ENCODE peak calls at places on chromosomes 3 and 15, in four cellular contexts. O, S, U and N are unnamed samples.

GRCh38 chr15:98835889-98836288 is 171.7 kb downstream of the PGPEP1L start:
- DNase-seq in O (no peak), U (no peak), S (no peak), N (no peak)

GRCh38 chr15:79897701-79898113 is 893 bp upstream of the MTHFS start:
- DNase-seq in O (no peak), U (no peak), S (no peak), N (no peak)

GRCh38 chr15:69537888-69538287 is 85.3 kb downstream of the RPLP1 start:
- DNase-seq in U (no peak), S (no peak), O (no peak), N (no peak)

GRCh38 chr3:33144433-33144832 is 30.6 kb downstream of the CRTAP start:
- DNase-seq in U (no peak), S (no peak), O (peak), N (no peak)

GRCh38 chr3:111326144-111326995 is 215.6 kb upstream of the CD96 start:
- DNase-seq in U (no peak), S (no peak), O (no peak), N (no peak)

GRCh38 chr15:92130906-92131305 is 262.8 kb upstream of the ST8SIA2 start:
- DNase-seq in U (no peak), S (no peak), O (no peak), N (no peak)

GRCh38 chr3:4850211-4850927 is 128.9 kb upstream of the BHLHE40 start:
- DNase-seq in S (no peak), U (no peak), O (no peak), N (no peak)

GRCh38 chr3:150384517-150385212 is 23.4 kb upstream of the TSC22D2 start:
- DNase-seq in O (no peak), U (no peak), S (no peak), N (no peak)

GRCh38 chr3:136146981-136147729 is 49.0 kb downstream of the MSL2 start:
- DNase-seq in U (peak), S (no peak), O (peak), N (no peak)

GRCh38 chr3:194315088-194315964 is 35.8 kb downstream of the CPN2 start:
- DNase-seq in S (peak), O (peak), U (peak), N (peak)

GRCh38 chr3:120425877-120426276 is 24.9 kb downstream of the FSTL1 start:
- DNase-seq in O (peak), U (peak), S (no peak), N (peak)

GRCh38 chr15:51325167-51325566 is 13.2 kb downstream of the CYP19A1 start:
- DNase-seq in U (no peak), S (no peak), O (no peak), N (no peak)

GRCh38 chr15:65365229-65365628 is 12.6 kb downstream of the IGDCC3 start:
- DNase-seq in S (no peak), U (no peak), O (no peak), N (no peak)

GRCh38 chr3:46312996-46313395 is 40.9 kb upstream of the CCR2 start:
- DNase-seq in O (no peak), S (no peak), U (no peak), N (no peak)

GRCh38 chr3:172808969-172809546 is 58.5 kb downstream of the ECT2 start:
- DNase-seq in O (no peak), U (peak), S (peak), N (peak)

GRCh38 chr3:110814170-110815007 is 257.2 kb upstream of the NECTIN3 start:
- DNase-seq in U (peak), O (peak), S (no peak), N (peak)

GRCh38 chr15:69920232-69920631 is 177.5 kb downstream of the TLE3 start:
- DNase-seq in O (no peak), U (no peak), S (no peak), N (no peak)

GRCh38 chr3:81395739-81396138 is 365.7 kb downstream of the GBE1 start:
- DNase-seq in O (no peak), S (no peak), U (no peak), N (no peak)

GRCh38 chr3:46090161-46090591 is 62.9 kb upstream of the XCR1 start:
- DNase-seq in O (no peak), S (no peak), U (peak), N (no peak)

GRCh38 chr3:14819671-14820070 is 909 bp downstream of the FGD5 start:
- DNase-seq in U (no peak), S (no peak), O (no peak), N (no peak)

GRCh38 chr15:58742424-58743160 is 6.9 kb downstream of the ADAM10 start:
- DNase-seq in O (no peak), S (no peak), U (no peak), N (peak)

GRCh38 chr3:152617609-152618008 is 217.3 kb upstream of the P2RY1 start:
- DNase-seq in O (no peak), S (no peak), U (no peak), N (no peak)

GRCh38 chr3:153221748-153222162 is 59.7 kb downstream of the RAP2B start:
- DNase-seq in O (peak), U (peak), S (no peak), N (peak)

GRCh38 chr15:51022206-51022605 is 72.5 kb downstream of the TNFAIP8L3 start:
- DNase-seq in S (no peak), O (no peak), U (no peak), N (no peak)

GRCh38 chr15:28191832-28192231 is 92.7 kb upstream of the OCA2 start:
- DNase-seq in O (no peak), S (peak), U (peak), N (no peak)

GRCh38 chr15:68326711-68327412 is 49.3 kb downstream of the FEM1B start:
- DNase-seq in S (no peak), U (no peak), O (no peak), N (no peak)

GRCh38 chr3:42190701-42191442 is 75.1 kb downstream of the CCK start:
- DNase-seq in S (peak), O (peak), U (peak), N (peak)

GRCh38 chr3:12224181-12225147 is 64.4 kb upstream of the PPARG start:
- DNase-seq in S (no peak), O (peak), U (no peak), N (no peak)

GRCh38 chr3:194070634-194071409 is 65.1 kb upstream of the HES1 start:
- DNase-seq in U (peak), O (peak), S (peak), N (peak)

GRCh38 chr3:127161236-127161635 is 31.7 kb upstream of the PRR23E start:
- DNase-seq in U (no peak), S (no peak), O (no peak), N (no peak)

GRCh38 chr3:159824341-159824740 is 164.3 kb upstream of the IL12A start:
- DNase-seq in U (peak), S (no peak), O (peak), N (peak)

GRCh38 chr15:39593071-39594055 is 12.5 kb downstream of the THBS1 start:
- DNase-seq in S (no peak), U (no peak), O (peak), N (peak)

GRCh38 chr3:196684548-196685407 is 27.3 kb downstream of the CEP19 start:
- DNase-seq in S (peak), U (peak), O (peak), N (peak)

GRCh38 chr3:119579366-119580147 is at the start of gene ADPRH:
- DNase-seq in S (peak), O (peak), U (no peak), N (peak)

GRCh38 chr15:94234300-94234699 is 2.9 kb downstream of the MCTP2 start:
- DNase-seq in U (no peak), S (no peak), O (peak), N (no peak)

GRCh38 chr15:94247789-94248638 is 16.7 kb downstream of the MCTP2 start:
- DNase-seq in U (no peak), O (no peak), S (no peak), N (no peak)

GRCh38 chr15:63597033-63597790 is at the start of gene FBXL22:
- DNase-seq in O (no peak), S (no peak), U (no peak), N (no peak)

GRCh38 chr15:81261172-81261808 is 62.7 kb downstream of the STARD5 start:
- DNase-seq in S (no peak), O (no peak), U (no peak), N (no peak)